ENCODE peak calls at places on chromosomes 7 and 10, in five cellular contexts. One of them, this sample, is unnamed.

GRCh38 chr10:14601872-14602725 is 172.6 kb downstream of the FAM107B start:
- DNase-seq in GM12878: peak
- DNase-seq in K562: peak
- DNase-seq in HEK293T: no peak
- DNase-seq in SK-N-SH: no peak
- DNase-seq in this sample: peak

GRCh38 chr7:16999541-17000266 is 117.9 kb upstream of the AGR3 start:
- DNase-seq in GM12878: no peak
- DNase-seq in K562: no peak
- DNase-seq in HEK293T: no peak
- DNase-seq in SK-N-SH: no peak
- DNase-seq in this sample: no peak

GRCh38 chr7:107725138-107725740 is 18.7 kb upstream of the CBLL1 start:
- DNase-seq in GM12878: peak
- DNase-seq in K562: peak
- DNase-seq in HEK293T: peak
- DNase-seq in SK-N-SH: peak
- DNase-seq in this sample: peak

GRCh38 chr7:101399759-101400158 is 37.1 kb downstream of the COL26A1 start:
- DNase-seq in GM12878: no peak
- DNase-seq in K562: no peak
- DNase-seq in HEK293T: no peak
- DNase-seq in SK-N-SH: no peak
- DNase-seq in this sample: no peak

GRCh38 chr7:101216001-101216859 is 1.2 kb downstream of the PLOD3 start:
- DNase-seq in GM12878: no peak
- DNase-seq in K562: peak
- DNase-seq in HEK293T: no peak
- DNase-seq in SK-N-SH: no peak
- DNase-seq in this sample: no peak

GRCh38 chr7:126578338-126578737 is 674.4 kb downstream of the GRM8 start:
- DNase-seq in GM12878: no peak
- DNase-seq in K562: no peak
- DNase-seq in HEK293T: no peak
- DNase-seq in SK-N-SH: no peak
- DNase-seq in this sample: no peak

GRCh38 chr7:43205171-43205795 is 92.8 kb downstream of the HECW1 start:
- DNase-seq in GM12878: no peak
- DNase-seq in K562: no peak
- DNase-seq in HEK293T: no peak
- DNase-seq in SK-N-SH: no peak
- DNase-seq in this sample: no peak

GRCh38 chr7:118195837-118196474 is 12.0 kb downstream of the LSM8 start:
- DNase-seq in GM12878: no peak
- DNase-seq in K562: peak
- DNase-seq in HEK293T: peak
- DNase-seq in SK-N-SH: peak
- DNase-seq in this sample: peak

GRCh38 chr7:2955177-2955768 is 88.4 kb downstream of the CARD11 start:
- DNase-seq in GM12878: no peak
- DNase-seq in K562: peak
- DNase-seq in HEK293T: no peak
- DNase-seq in SK-N-SH: no peak
- DNase-seq in this sample: no peak

GRCh38 chr10:133444342-133445267 is 9.1 kb upstream of the SCART1 start:
- DNase-seq in GM12878: no peak
- DNase-seq in K562: no peak
- DNase-seq in HEK293T: no peak
- DNase-seq in SK-N-SH: peak
- DNase-seq in this sample: no peak

GRCh38 chr10:26365681-26366327 is 72.3 kb upstream of the APBB1IP start:
- DNase-seq in GM12878: no peak
- DNase-seq in K562: no peak
- DNase-seq in HEK293T: no peak
- DNase-seq in SK-N-SH: no peak
- DNase-seq in this sample: no peak

GRCh38 chr10:23013581-23014335 is 81.6 kb upstream of the MSRB2 start:
- DNase-seq in GM12878: no peak
- DNase-seq in K562: no peak
- DNase-seq in HEK293T: no peak
- DNase-seq in SK-N-SH: no peak
- DNase-seq in this sample: no peak

GRCh38 chr10:86659161-86659691 is 4.9 kb downstream of the OPN4 start:
- DNase-seq in GM12878: no peak
- DNase-seq in K562: no peak
- DNase-seq in HEK293T: no peak
- DNase-seq in SK-N-SH: no peak
- DNase-seq in this sample: no peak

GRCh38 chr10:86657011-86657395 is 2.7 kb downstream of the OPN4 start:
- DNase-seq in GM12878: no peak
- DNase-seq in K562: no peak
- DNase-seq in HEK293T: no peak
- DNase-seq in SK-N-SH: peak
- DNase-seq in this sample: no peak

GRCh38 chr10:86658261-86658741 is 4.0 kb downstream of the OPN4 start:
- DNase-seq in GM12878: no peak
- DNase-seq in K562: no peak
- DNase-seq in HEK293T: no peak
- DNase-seq in SK-N-SH: peak
- DNase-seq in this sample: no peak

GRCh38 chr10:86658751-86659150 is 4.4 kb downstream of the OPN4 start:
- DNase-seq in GM12878: no peak
- DNase-seq in K562: no peak
- DNase-seq in HEK293T: no peak
- DNase-seq in SK-N-SH: no peak
- DNase-seq in this sample: no peak

GRCh38 chr10:86657396-86658011 is 3.2 kb downstream of the OPN4 start:
- DNase-seq in GM12878: no peak
- DNase-seq in K562: no peak
- DNase-seq in HEK293T: no peak
- DNase-seq in SK-N-SH: peak
- DNase-seq in this sample: no peak
- TF ChIP-seq FOXM1 in GM12878: no peak
- TF ChIP-seq FOXM1 in K562: no peak
- TF ChIP-seq FOXM1 in HEK293T: no peak
- TF ChIP-seq FOXM1 in SK-N-SH: no peak
- TF ChIP-seq FOXM1 in this sample: no peak

GRCh38 chr10:60348982-60349381 is 40.7 kb downstream of the ANK3 start:
- DNase-seq in GM12878: no peak
- DNase-seq in K562: no peak
- DNase-seq in HEK293T: no peak
- DNase-seq in SK-N-SH: no peak
- DNase-seq in this sample: no peak
- TF ChIP-seq FOXM1 in GM12878: no peak
- TF ChIP-seq FOXM1 in K562: no peak
- TF ChIP-seq FOXM1 in HEK293T: no peak
- TF ChIP-seq FOXM1 in SK-N-SH: no peak
- TF ChIP-seq FOXM1 in this sample: no peak

DNA sequence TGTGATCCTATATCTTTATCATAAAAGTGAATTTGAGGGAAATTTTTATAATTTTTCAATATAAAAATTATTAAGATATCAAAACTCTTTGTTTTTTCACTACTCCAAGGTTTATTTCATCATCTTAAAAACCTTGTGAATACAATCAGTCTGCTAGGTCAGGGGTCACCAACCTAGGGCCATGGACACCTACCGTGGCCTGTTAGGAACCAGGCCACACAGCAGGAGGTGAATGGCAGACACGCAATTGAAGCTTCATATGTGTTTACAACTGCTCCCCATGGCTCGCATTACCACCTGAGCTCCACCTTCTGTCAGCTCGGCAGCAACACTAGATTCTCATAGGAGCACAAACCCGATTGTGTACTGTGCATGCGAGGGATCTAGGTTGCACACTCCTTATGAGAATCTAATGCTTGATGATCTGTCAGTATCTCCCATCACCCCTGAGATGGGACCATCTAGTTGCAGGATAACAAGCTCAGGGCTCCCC is 271.2 kb upstream of the C7orf33 start:
- DNase-seq in GM12878: no peak
- DNase-seq in K562: no peak
- DNase-seq in HEK293T: no peak
- DNase-seq in SK-N-SH: no peak
- DNase-seq in this sample: no peak
- TF ChIP-seq FOXM1 in GM12878: no peak
- TF ChIP-seq FOXM1 in K562: no peak
- TF ChIP-seq FOXM1 in HEK293T: no peak
- TF ChIP-seq FOXM1 in SK-N-SH: no peak
- TF ChIP-seq FOXM1 in this sample: no peak

GRCh38 chr7:129556607-129557120 is 54.3 kb downstream of the SMKR1 start:
- DNase-seq in GM12878: no peak
- DNase-seq in K562: no peak
- DNase-seq in HEK293T: no peak
- DNase-seq in SK-N-SH: no peak
- DNase-seq in this sample: peak

GRCh38 chr7:129550673-129551360 is 48.5 kb downstream of the SMKR1 start:
- DNase-seq in GM12878: no peak
- DNase-seq in K562: no peak
- DNase-seq in HEK293T: no peak
- DNase-seq in SK-N-SH: peak
- DNase-seq in this sample: no peak

GRCh38 chr7:129557686-129558481 is 53.6 kb upstream of the NRF1 start:
- DNase-seq in GM12878: no peak
- DNase-seq in K562: peak
- DNase-seq in HEK293T: no peak
- DNase-seq in SK-N-SH: no peak
- DNase-seq in this sample: no peak

GRCh38 chr7:129559564-129559963 is 52.0 kb upstream of the NRF1 start:
- DNase-seq in GM12878: no peak
- DNase-seq in K562: peak
- DNase-seq in HEK293T: no peak
- DNase-seq in SK-N-SH: no peak
- DNase-seq in this sample: no peak

GRCh38 chr7:129553861-129554530 is 51.7 kb downstream of the SMKR1 start:
- DNase-seq in GM12878: no peak
- DNase-seq in K562: peak
- DNase-seq in HEK293T: no peak
- DNase-seq in SK-N-SH: no peak
- DNase-seq in this sample: no peak
- TF ChIP-seq FOXM1 in GM12878: no peak
- TF ChIP-seq FOXM1 in K562: no peak
- TF ChIP-seq FOXM1 in HEK293T: no peak
- TF ChIP-seq FOXM1 in SK-N-SH: no peak
- TF ChIP-seq FOXM1 in this sample: no peak

GRCh38 chr10:112120491-112120890 is 63.1 kb downstream of the GPAM start:
- DNase-seq in GM12878: no peak
- DNase-seq in K562: no peak
- DNase-seq in HEK293T: no peak
- DNase-seq in SK-N-SH: no peak
- DNase-seq in this sample: no peak

DNA sequence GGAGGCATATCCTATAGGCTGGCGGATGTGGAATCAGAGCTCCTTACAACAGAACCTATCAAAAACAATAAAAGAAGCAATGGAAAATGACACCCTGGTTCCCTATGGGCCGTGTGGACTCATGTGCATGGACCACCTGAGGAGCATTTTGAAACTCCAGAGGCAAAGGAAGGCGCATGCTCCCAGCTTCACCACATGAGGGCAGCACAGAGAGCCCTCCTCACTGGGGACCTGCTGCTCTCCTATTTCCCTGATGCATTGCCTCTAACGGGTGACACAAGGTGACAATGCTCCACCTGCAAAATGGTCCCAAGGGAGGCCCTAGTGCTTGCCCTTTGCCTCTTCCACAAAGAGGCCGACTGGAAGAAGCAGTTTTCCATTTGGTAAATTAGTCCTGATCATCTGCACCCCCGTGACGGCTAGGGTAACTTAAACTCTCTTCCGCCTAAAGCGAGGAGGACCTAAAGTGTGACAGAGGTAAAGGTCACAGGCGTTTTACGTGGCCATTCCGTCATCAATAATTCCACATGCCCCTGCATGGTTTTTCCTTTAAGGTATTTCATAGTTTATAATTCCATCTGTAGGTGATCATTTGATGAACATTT is 67.7 kb downstream of the GPAM start:
- DNase-seq in GM12878: no peak
- DNase-seq in K562: peak
- DNase-seq in HEK293T: peak
- DNase-seq in SK-N-SH: peak
- DNase-seq in this sample: peak
- TF ChIP-seq FOXM1 in GM12878: no peak
- TF ChIP-seq FOXM1 in K562: no peak
- TF ChIP-seq FOXM1 in HEK293T: no peak
- TF ChIP-seq FOXM1 in SK-N-SH: no peak
- TF ChIP-seq FOXM1 in this sample: no peak

GRCh38 chr10:506451-507354 is 182.8 kb downstream of the DIP2C start:
- DNase-seq in GM12878: no peak
- DNase-seq in K562: no peak
- DNase-seq in HEK293T: no peak
- DNase-seq in SK-N-SH: no peak
- DNase-seq in this sample: no peak
- TF ChIP-seq FOXM1 in GM12878: no peak
- TF ChIP-seq FOXM1 in K562: no peak
- TF ChIP-seq FOXM1 in HEK293T: no peak
- TF ChIP-seq FOXM1 in SK-N-SH: no peak
- TF ChIP-seq FOXM1 in this sample: no peak

GRCh38 chr7:117012284-117013174 is 59.2 kb downstream of the ST7 start:
- DNase-seq in GM12878: peak
- DNase-seq in K562: peak
- DNase-seq in HEK293T: peak
- DNase-seq in SK-N-SH: peak
- DNase-seq in this sample: peak

GRCh38 chr7:117017017-117017451 is 63.7 kb downstream of the ST7 start:
- DNase-seq in GM12878: no peak
- DNase-seq in K562: peak
- DNase-seq in HEK293T: no peak
- DNase-seq in SK-N-SH: no peak
- DNase-seq in this sample: no peak

GRCh38 chr7:117015258-117016184 is 62.2 kb downstream of the ST7 start:
- DNase-seq in GM12878: no peak
- DNase-seq in K562: no peak
- DNase-seq in HEK293T: no peak
- DNase-seq in SK-N-SH: no peak
- DNase-seq in this sample: no peak

GRCh38 chr7:117014099-117014656 is 60.9 kb downstream of the ST7 start:
- DNase-seq in GM12878: no peak
- DNase-seq in K562: peak
- DNase-seq in HEK293T: no peak
- DNase-seq in SK-N-SH: no peak
- DNase-seq in this sample: no peak

DNA sequence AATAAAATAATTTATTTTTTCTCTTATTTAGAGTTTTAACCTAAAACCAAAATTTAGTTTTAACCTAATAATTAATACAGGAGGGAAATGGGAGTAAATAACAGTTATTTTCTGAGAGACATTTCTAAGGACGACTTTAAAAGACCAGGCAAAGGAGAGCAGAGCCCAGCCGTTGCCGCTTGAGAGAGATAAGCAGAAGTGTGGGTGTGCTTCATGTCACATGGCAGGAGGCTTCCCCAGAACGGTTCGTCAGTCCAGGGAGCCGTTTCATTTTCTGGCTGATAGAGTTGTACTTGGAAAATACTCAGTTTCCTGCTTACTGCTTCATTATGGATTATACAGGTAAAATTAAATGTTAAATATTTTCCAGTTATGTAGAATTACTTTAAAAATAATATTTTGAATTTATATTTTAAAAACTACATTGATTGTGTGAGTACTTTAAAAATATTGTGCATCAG is 61.4 kb downstream of the ST7 start:
- DNase-seq in GM12878: no peak
- DNase-seq in K562: peak
- DNase-seq in HEK293T: peak
- DNase-seq in SK-N-SH: peak
- DNase-seq in this sample: no peak
- TF ChIP-seq FOXM1 in GM12878: no peak
- TF ChIP-seq FOXM1 in K562: no peak
- TF ChIP-seq FOXM1 in HEK293T: no peak
- TF ChIP-seq FOXM1 in SK-N-SH: no peak
- TF ChIP-seq FOXM1 in this sample: no peak

This sample was measured in HepG2.